ENCODE peak calls at places on chromosomes 3 and 15, in five cellular contexts. E, B, H, Q and G are unnamed samples.

GRCh38 chr3:37117548-37117947 is 56.8 kb downstream of the LRRFIP2 start:
- DNase-seq in Q (no peak), E (no peak), B (no peak), H (no peak), G (no peak)

GRCh38 chr3:48982686-48983085 is 7.4 kb upstream of the P4HTM start:
- DNase-seq in Q (no peak), B (peak), E (no peak), H (no peak), G (no peak)

GRCh38 chr15:79057050-79057449 is 33.5 kb downstream of the RASGRF1 start:
- DNase-seq in E (no peak), Q (no peak), H (no peak), B (no peak), G (no peak)

GRCh38 chr3:196650740-196651311 is 11.3 kb downstream of the NRROS start:
- DNase-seq in E (peak), H (peak), B (peak), Q (peak), G (no peak)

GRCh38 chr3:117629505-117629904 is 919.9 kb downstream of the TUSC7 start:
- DNase-seq in Q (no peak), E (no peak), H (no peak), B (no peak), G (no peak)

GRCh38 chr3:31014317-31015040 is 120.0 kb upstream of the GADL1 start:
- DNase-seq in B (no peak), H (peak), E (peak), Q (no peak), G (no peak)

GRCh38 chr15:41332788-41333527 is at the start of gene NUSAP1:
- DNase-seq in E (no peak), B (peak), H (no peak), Q (no peak), G (peak)

GRCh38 chr15:96046620-96047240 is 283.8 kb upstream of the NR2F2 start:
- DNase-seq in H (peak), E (no peak), Q (no peak), B (no peak), G (no peak)

GRCh38 chr3:169658311-169658931 is 5.1 kb downstream of the MECOM start:
- DNase-seq in B (peak), H (no peak), Q (peak), E (no peak), G (no peak)

GRCh38 chr3:72797773-72798543 is 50.3 kb downstream of the SHQ1 start:
- DNase-seq in H (peak), B (no peak), Q (no peak), E (no peak), G (no peak)

GRCh38 chr3:81550415-81550814 is 211.0 kb downstream of the GBE1 start:
- DNase-seq in B (no peak), E (peak), H (peak), Q (no peak), G (no peak)

GRCh38 chr3:115436767-115437301 is 186.5 kb upstream of the GAP43 start:
- DNase-seq in Q (no peak), E (peak), B (no peak), H (peak), G (no peak)

GRCh38 chr15:40054746-40055575 is 16.0 kb upstream of the SRP14 start:
- DNase-seq in Q (no peak), B (peak), E (peak), H (peak), G (no peak)

GRCh38 chr3:46213201-46213600 is 5.1 kb upstream of the CCR1 start:
- DNase-seq in H (no peak), E (no peak), Q (no peak), B (no peak), G (no peak)

GRCh38 chr3:62708642-62709041 is 166.6 kb downstream of the CADPS start:
- DNase-seq in Q (no peak), E (no peak), B (no peak), H (no peak), G (no peak)

GRCh38 chr3:187836848-187837770 is 91.8 kb upstream of the BCL6 start:
- DNase-seq in E (no peak), H (peak), B (no peak), Q (no peak), G (no peak)

GRCh38 chr3:124298951-124299350 is 307.0 kb upstream of the ROPN1 start:
- DNase-seq in E (peak), Q (no peak), B (no peak), H (no peak), G (no peak)

GRCh38 chr3:11001020-11001657 is 8.6 kb downstream of the SLC6A1 start:
- DNase-seq in H (no peak), Q (no peak), B (no peak), E (no peak), G (no peak)

GRCh38 chr3:108153451-108153981 is 62.7 kb upstream of the CD47 start:
- DNase-seq in Q (no peak), B (no peak), H (peak), E (peak), G (no peak)

GRCh38 chr3:43294975-43295374 is 8.6 kb downstream of the SNRK start:
- DNase-seq in E (no peak), Q (no peak), B (no peak), H (peak), G (no peak)

DNA sequence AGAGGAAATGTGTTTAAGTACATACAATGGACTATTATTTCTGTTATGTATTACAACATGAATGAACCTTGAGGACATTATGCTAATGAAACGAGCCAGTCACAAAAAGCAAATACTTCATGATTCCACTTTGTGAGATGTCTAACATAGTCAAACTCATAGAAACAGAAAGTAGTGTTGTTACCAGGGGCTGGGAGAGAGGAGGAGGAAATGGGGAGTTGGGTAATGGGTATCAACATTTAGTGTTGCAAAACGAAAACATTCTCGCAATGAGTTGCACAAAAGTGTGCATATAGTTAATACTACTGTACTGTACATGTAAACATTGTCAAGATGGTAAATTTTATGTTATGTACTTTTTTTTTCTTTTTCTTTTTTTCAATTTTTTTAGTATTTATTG is 194.3 kb downstream of the IL5RA start:
- DNase-seq in H (no peak), Q (no peak), E (no peak), B (no peak), G (no peak)
- TF ChIP-seq CTCF in H (no peak), Q (no peak), E (no peak), B (no peak), G (no peak)

DNA sequence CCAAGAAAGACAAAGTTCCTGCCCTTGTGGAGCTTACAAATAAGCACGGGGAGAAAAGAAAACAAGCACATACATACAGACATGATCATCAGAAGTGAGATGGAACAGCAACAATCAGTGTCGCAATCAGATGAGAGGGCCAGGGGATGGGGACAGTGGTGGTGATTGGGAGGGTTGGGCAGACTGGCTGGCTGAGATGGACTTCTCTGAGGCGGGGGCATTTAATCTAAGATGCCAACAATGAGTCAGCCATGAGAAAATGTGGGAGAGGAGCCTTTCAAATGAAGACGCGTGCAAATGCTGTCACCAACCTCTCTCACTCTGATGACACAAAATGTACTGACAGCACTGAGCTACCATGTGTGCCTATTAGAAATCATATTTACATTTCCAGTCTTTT is 81.4 kb downstream of the NCEH1 start:
- DNase-seq in E (no peak), Q (no peak), B (no peak), H (no peak), G (no peak)
- H3K27ac ChIP-seq in E (no peak), Q (no peak), B (no peak), H (no peak), G (no peak)

DNA sequence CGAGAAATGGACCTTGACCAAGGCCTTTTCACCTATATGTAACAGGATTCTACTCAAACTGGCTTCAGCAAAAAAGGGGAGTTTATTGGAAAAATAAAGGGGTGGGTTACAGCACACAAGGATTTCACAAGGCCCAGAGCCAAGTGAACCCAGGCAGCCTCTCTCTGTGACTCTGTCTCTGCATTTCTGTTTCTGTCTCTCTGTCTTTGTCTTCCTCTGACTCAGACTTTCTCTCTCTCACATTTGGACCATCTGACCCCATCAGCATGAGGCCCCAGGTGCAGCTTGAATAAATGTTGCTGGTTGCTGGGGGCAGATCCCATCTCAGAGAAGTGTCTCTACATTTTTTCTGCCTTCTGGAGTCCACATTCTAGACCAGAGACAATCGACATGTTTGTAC is 45.0 kb downstream of the RPLP1 start:
- DNase-seq in H (no peak), Q (no peak), B (no peak), E (no peak), G (no peak)
- H3K4me3 ChIP-seq in H (no peak), Q (no peak), B (no peak), E (no peak), G (no peak)

DNA sequence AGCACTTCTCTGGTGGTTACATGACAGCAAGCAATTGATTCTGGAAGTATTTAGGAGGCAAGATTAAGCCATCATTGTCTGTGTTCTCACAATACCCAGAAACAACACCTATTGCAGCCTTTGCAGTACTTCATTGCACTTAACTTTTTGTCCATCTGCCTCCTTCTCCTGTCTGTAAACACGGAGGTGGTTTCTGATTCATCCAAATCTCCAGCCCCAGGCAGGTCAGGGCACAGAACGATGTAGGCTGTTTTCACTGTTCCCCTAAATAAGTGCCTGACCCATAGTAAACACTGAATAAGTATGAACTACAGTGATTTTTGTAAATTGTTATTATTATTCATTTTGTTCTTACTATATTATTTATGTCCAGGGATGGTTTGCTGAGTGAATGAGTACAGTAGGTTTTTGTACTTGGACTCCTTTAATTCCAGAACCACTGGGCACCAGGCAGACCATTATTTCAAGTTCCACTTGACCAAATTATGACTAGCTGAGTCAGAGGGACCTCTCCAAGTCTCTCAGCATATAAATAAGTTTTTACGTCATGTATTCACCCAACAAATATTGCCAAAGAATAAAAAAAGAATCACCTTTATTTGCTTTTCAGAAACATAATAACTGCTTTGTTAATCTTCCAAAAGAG is 283.3 kb upstream of the TRIM42 start:
- DNase-seq in E (no peak), B (no peak), Q (no peak), H (peak), G (no peak)
- TF ChIP-seq CTCF in E (no peak), B (no peak), Q (no peak), H (no peak), G (no peak)

DNA sequence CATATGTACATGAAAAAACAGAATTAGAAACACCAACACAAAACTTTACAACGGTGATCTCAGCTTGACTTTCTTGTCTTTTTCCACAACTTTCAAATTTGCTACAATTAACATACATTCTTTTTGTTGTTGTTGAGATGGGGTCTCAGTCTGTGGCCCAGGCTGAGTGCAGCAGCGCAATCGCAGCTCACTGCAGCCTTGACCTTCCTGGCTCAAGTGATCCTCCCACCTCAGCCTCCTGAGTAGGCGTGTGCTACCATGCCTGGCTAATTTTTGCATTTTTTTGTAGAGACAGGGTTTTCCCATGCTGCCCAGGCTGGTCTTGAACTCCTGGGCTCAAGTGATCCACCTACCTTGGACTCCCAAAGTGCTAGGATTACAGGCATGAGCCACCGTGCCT is 83.6 kb upstream of the TPM1 start:
- DNase-seq in E (no peak), Q (no peak), H (no peak), B (no peak), G (no peak)
- H3K27ac ChIP-seq in E (no peak), Q (no peak), H (no peak), B (no peak), G (no peak)

GRCh38 chr3:119717520-119717919 is 14.7 kb downstream of the CFAP91 start:
- DNase-seq in E (no peak), Q (no peak), B (no peak), H (no peak), G (no peak)

GRCh38 chr3:119715105-119715504 is 12.3 kb downstream of the CFAP91 start:
- DNase-seq in B (no peak), Q (no peak), E (no peak), H (no peak), G (no peak)

DNA sequence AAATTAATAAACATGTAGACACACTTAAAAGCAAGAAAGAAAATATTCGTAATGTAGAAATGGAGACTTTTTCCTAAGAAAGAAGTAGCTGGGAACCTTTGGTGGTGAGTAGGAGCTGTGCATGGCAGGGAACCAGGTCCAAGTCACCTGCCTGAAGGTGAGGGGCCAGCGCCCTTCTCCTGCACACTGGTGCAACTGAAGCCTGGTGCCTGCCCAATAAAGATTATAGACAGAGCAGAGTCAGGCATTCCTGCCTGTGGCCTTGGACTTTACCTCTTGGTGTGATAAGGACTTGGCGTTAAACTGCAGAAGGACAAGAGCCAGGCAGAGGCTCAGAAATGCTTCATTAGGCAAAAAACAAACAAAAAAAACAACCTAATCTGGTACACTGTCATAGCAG is 14.2 kb downstream of the CFAP91 start:
- DNase-seq in Q (no peak), E (no peak), B (peak), H (no peak), G (no peak)
- H3K4me3 ChIP-seq in Q (no peak), E (no peak), B (no peak), H (no peak), G (no peak)

GRCh38 chr3:7585052-7585451 is 724.1 kb downstream of the GRM7 start:
- DNase-seq in Q (no peak), B (no peak), H (no peak), E (no peak), G (no peak)

DNA sequence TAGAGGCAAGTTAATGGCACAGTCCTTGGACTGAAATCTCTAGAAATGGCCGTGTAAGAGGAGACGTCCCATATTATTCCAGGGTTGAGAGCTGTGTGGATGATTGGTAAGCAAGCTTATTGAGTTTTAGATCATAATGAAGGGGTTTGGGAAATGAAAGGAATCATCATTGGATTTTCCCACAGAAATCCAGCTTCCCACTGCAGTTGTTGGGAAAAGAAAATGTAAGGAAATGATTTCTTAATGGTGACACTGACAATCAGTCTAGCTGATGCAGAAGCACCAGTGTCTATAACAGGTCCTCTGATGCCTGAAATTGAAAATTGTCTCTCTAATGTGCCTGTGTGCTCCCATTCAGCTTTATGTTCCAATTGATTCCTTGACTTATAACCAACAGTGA is 728.6 kb downstream of the GRM7 start:
- DNase-seq in Q (no peak), B (no peak), H (no peak), E (no peak), G (no peak)
- TF ChIP-seq CTCF in Q (no peak), B (no peak), H (no peak), E (no peak), G (no peak)

DNA sequence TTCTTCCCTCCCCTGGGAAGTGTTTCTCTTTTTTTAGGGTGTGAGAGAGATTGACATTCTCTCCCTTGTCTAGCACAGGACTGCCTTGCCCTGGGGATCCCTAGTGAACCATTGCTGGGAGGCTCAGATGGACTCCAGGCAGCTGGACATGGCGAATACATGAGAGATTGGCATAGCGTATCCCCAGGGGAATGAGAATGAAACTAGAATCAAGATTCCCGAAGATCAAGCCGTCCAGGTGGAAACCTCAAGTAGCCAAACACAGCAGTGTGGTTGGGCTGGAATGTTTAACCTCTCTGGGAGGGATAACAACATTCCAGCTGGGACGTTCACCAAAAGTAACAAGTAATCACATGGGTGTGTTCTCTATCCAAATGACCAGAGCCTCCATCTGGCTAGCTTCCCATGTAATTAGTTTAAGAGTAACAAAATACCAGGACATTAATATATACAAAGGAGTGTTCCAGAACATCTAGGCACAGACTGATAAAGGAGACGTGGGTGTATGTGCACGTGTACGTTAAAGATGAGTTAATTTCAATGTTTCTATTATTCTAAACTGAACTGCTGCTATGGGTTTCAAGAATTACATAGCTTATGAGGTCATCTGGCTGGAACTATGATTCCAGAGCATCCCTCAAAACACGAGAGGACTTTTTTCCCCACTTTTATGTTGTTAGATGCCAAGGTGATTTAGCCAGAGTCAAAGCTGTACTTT is 118.5 kb upstream of the NR2E3 start:
- DNase-seq in B (no peak), H (peak), Q (no peak), E (peak), G (no peak)
- H3K27ac ChIP-seq in B (peak), H (peak), Q (peak), E (peak), G (no peak)

GRCh38 chr3:52707585-52707984 is 1.7 kb downstream of the SPCS1 start:
- DNase-seq in H (no peak), E (no peak), Q (no peak), B (no peak), G (no peak)
- H3K4me3 ChIP-seq in H (peak), E (peak), Q (peak), B (no peak), G (peak)